ENCODE peak calls at places on chromosomes 5 and 9, in four cellular contexts. A is IMR-90; D is stimulated activated CD8-positive, alpha-beta memory T cell treated with anti-CD3 and anti-CD28 coated beads, Interleukin-2, amount 100 ng/mL, for 1 hour; Q is right lobe of liver. J is an unnamed sample.

GRCh38 chr5:150553402-150553801 is 45.5 kb downstream of the NDST1 start:
- DNase-seq in A (no peak), D (no peak), Q (no peak), J (no peak)

GRCh38 chr5:8184455-8185063 is 315.6 kb downstream of the MTRR start:
- DNase-seq in A (peak; percentile 28), Q (no peak), D (no peak), J (peak; percentile 14)

GRCh38 chr9:134629586-134630392 is 11.8 kb upstream of the COL5A1 start:
- DNase-seq in A (no peak), Q (peak; percentile 10), D (no peak), J (no peak)

GRCh38 chr9:129446828-129447550 is 173.9 kb downstream of the C9orf50 start:
- DNase-seq in A (no peak), D (no peak), Q (no peak), J (no peak)

GRCh38 chr5:58871648-58872242 is 288.9 kb downstream of the RAB3C start:
- DNase-seq in D (no peak), A (peak; percentile 36), Q (no peak), J (no peak)

GRCh38 chr5:52809884-52810283 is 22.2 kb downstream of the ITGA1 start:
- DNase-seq in A (peak; percentile 62), D (no peak), Q (no peak), J (no peak)

GRCh38 chr9:4574657-4575243 is 84.5 kb downstream of the SLC1A1 start:
- DNase-seq in Q (peak; percentile 50), D (no peak), A (no peak), J (no peak)

GRCh38 chr5:173441053-173441628 is 112.9 kb upstream of the STC2 start:
- DNase-seq in Q (no peak), D (no peak), A (peak; percentile 51), J (no peak)

GRCh38 chr5:123916331-123917121 is 404.5 kb downstream of the CSNK1G3 start:
- DNase-seq in D (no peak), A (peak; percentile 65), Q (no peak), J (no peak)

GRCh38 chr9:75451505-75451904 is 363.2 kb downstream of the OSTF1 start:
- DNase-seq in D (no peak), A (no peak), Q (no peak), J (no peak)

GRCh38 chr9:123771690-123772089 is 158.2 kb downstream of the DENND1A start:
- DNase-seq in A (no peak), Q (no peak), D (no peak), J (no peak)

GRCh38 chr9:70083429-70083828 is 39.8 kb downstream of the MAMDC2 start:
- DNase-seq in Q (no peak), D (no peak), A (no peak), J (no peak)

GRCh38 chr9:107587175-107587963 is 97.8 kb upstream of the KLF4 start:
- DNase-seq in Q (peak; percentile 76), A (no peak), D (no peak), J (no peak)

GRCh38 chr5:99398946-99399345 is 470.1 kb upstream of the CHD1 start:
- DNase-seq in Q (no peak), A (no peak), D (no peak), J (no peak)

GRCh38 chr9:126700296-126700695 is 86.6 kb downstream of the LMX1B start:
- DNase-seq in Q (no peak), A (no peak), D (no peak), J (peak; percentile 10)

GRCh38 chr9:14170973-14171596 is 142.9 kb downstream of the NFIB start:
- DNase-seq in Q (no peak), D (no peak), A (peak; percentile 83), J (no peak)

GRCh38 chr5:126680215-126680817 is 79.6 kb downstream of the PHAX start:
- DNase-seq in Q (no peak), A (peak; percentile 19), D (no peak), J (no peak)

GRCh38 chr5:172149073-172149472 is 39.0 kb downstream of the STK10 start:
- DNase-seq in A (peak; percentile 89), D (no peak), Q (no peak), J (no peak)

GRCh38 chr9:96080364-96080763 is 204.9 kb downstream of the ERCC6L2 start:
- DNase-seq in D (no peak), Q (no peak), A (no peak), J (no peak)

GRCh38 chr5:9610969-9611368 is 19.2 kb downstream of the TAS2R1 start:
- DNase-seq in A (no peak), D (no peak), Q (no peak), J (no peak)

GRCh38 chr9:87557996-87558395 is 60.3 kb downstream of the DAPK1 start:
- DNase-seq in D (no peak), A (no peak), Q (no peak), J (no peak)

GRCh38 chr5:9782806-9783560 is 152.8 kb upstream of the TAS2R1 start:
- DNase-seq in Q (no peak), D (no peak), A (peak; percentile 91), J (no peak)

GRCh38 chr5:132496631-132497487 is 6.3 kb upstream of the IRF1 start:
- DNase-seq in D (no peak), A (peak; percentile 87), Q (peak; percentile 97), J (peak; percentile 76)

GRCh38 chr5:90055831-90056328 is 353.7 kb downstream of the CETN3 start:
- DNase-seq in A (peak; percentile 21), D (no peak), Q (no peak), J (no peak)

GRCh38 chr5:76807296-76807695 is 11.5 kb upstream of the F2RL1 start:
- DNase-seq in D (no peak), Q (no peak), A (peak; percentile 89), J (no peak)

GRCh38 chr5:123278284-123278683 is 144.9 kb downstream of the CEP120 start:
- DNase-seq in Q (no peak), D (no peak), A (no peak), J (no peak)

GRCh38 chr5:82470185-82470584 is 192.0 kb upstream of the RPS23 start:
- DNase-seq in A (no peak), Q (no peak), D (no peak), J (no peak)

GRCh38 chr5:139903450-139903804 is 107.8 kb downstream of the PSD2 start:
- DNase-seq in D (no peak), A (no peak), Q (no peak), J (no peak)

GRCh38 chr5:133610489-133611356 is 1.6 kb downstream of the FSTL4 start:
- DNase-seq in D (no peak), A (no peak), Q (peak; percentile 85), J (peak; percentile 46)

GRCh38 chr5:14998494-14998893 is 126.9 kb upstream of the ANKH start:
- DNase-seq in Q (no peak), D (no peak), A (no peak), J (no peak)

GRCh38 chr5:159184858-159185381 is 24.4 kb downstream of the RNF145 start:
- DNase-seq in A (peak; percentile 93), D (no peak), Q (no peak), J (no peak)

GRCh38 chr9:100521282-100521681 is 48.3 kb downstream of the TMEFF1 start:
- DNase-seq in A (no peak), D (no peak), Q (no peak), J (no peak)

GRCh38 chr9:106897223-106897622 is 34.3 kb downstream of the ZNF462 start:
- DNase-seq in D (no peak), Q (no peak), A (peak; percentile 74), J (no peak)